ENCODE peak calls at places on chromosomes 7 and 10, in ten cellular contexts. K is T-cell, R is glomerular endothelial cell, U is HT1080, E is RWPE1, G is HS-5, I is PC-9, A is choroid plexus epithelial cell, M is NCI-H187, O is activated T-helper 1 cell treated with Interleukin-2 at 50 U/mL for 16 hours. L is an unnamed sample.

GRCh38 chr10:110209399-110209925 is 2.1 kb downstream of the MXI1 start:
- DNase-seq in U (peak), M (no peak), O (peak), I (peak), K (peak), E (peak), G (peak), A (peak), R (no peak), L (peak)

GRCh38 chr10:69407621-69408301 is 9.0 kb downstream of the TACR2 start:
- DNase-seq in M (no peak), O (no peak), K (no peak), I (no peak), A (no peak), U (no peak), G (no peak), R (no peak), E (no peak), L (no peak)

GRCh38 chr7:37031571-37032257 is 307.4 kb upstream of the AOAH start:
- DNase-seq in M (no peak), A (peak), I (peak), K (no peak), U (peak), R (peak), G (peak), O (no peak), E (peak), L (no peak)

GRCh38 chr10:113300628-113301027 is 252.2 kb upstream of the HABP2 start:
- DNase-seq in R (no peak), G (no peak), I (no peak), A (no peak), O (no peak), U (no peak), E (no peak), M (no peak), K (no peak), L (no peak)

GRCh38 chr10:75211007-75211735 is 575 bp downstream of the VDAC2 start:
- DNase-seq in I (no peak), G (no peak), U (no peak), R (no peak), O (no peak), E (peak), M (no peak), K (no peak), A (peak), L (peak)

GRCh38 chr10:79192677-79193003 is 123.9 kb downstream of the ZMIZ1 start:
- DNase-seq in A (peak), E (peak), M (no peak), O (no peak), I (peak), G (no peak), R (no peak), K (no peak), U (peak), L (no peak)

GRCh38 chr10:21712975-21713374 is 178.9 kb downstream of the MLLT10 start:
- DNase-seq in G (no peak), A (no peak), I (no peak), M (no peak), O (no peak), E (no peak), K (no peak), R (no peak), U (no peak), L (no peak)

GRCh38 chr10:35503548-35503947 is 101.6 kb upstream of the GJD4 start:
- DNase-seq in E (no peak), M (no peak), U (no peak), K (no peak), R (no peak), A (no peak), I (no peak), G (no peak), O (no peak), L (no peak)

GRCh38 chr10:89355373-89355772 is 22.5 kb upstream of the IFIT1B start:
- DNase-seq in O (no peak), U (peak), K (no peak), R (no peak), G (peak), E (no peak), I (no peak), M (no peak), A (peak), L (no peak)

GRCh38 chr10:28532223-28532508 is 752 bp upstream of the WAC start:
- DNase-seq in M (no peak), K (no peak), I (no peak), U (no peak), O (no peak), E (peak), A (no peak), G (no peak), R (no peak), L (no peak)

GRCh38 chr10:124691448-124692435 is 52.4 kb downstream of the FAM53B start:
- DNase-seq in K (no peak), E (no peak), A (no peak), M (no peak), G (no peak), O (no peak), I (no peak), R (no peak), U (no peak), L (no peak)

GRCh38 chr10:102916173-102916572 is 1.9 kb upstream of the CNNM2 start:
- DNase-seq in E (no peak), A (no peak), M (no peak), K (no peak), I (no peak), O (no peak), R (no peak), U (no peak), G (no peak), L (no peak)

GRCh38 chr10:106557053-106557452 is 607.5 kb downstream of the SORCS1 start:
- DNase-seq in O (no peak), R (no peak), U (peak), E (no peak), A (peak), I (no peak), K (no peak), M (no peak), G (peak), L (no peak)

GRCh38 chr10:84424731-84425165 is 96.4 kb downstream of the CCSER2 start:
- DNase-seq in U (peak), A (peak), M (no peak), R (peak), K (peak), I (peak), E (peak), G (peak), O (no peak), L (peak)

GRCh38 chr7:100632951-100633717 is 8.2 kb downstream of the TFR2 start:
- DNase-seq in K (peak), E (peak), U (no peak), O (peak), I (peak), R (no peak), M (no peak), A (peak), G (no peak), L (peak)

GRCh38 chr7:151822541-151823181 is 54.3 kb downstream of the PRKAG2 start:
- DNase-seq in U (no peak), O (no peak), R (no peak), E (no peak), A (peak), G (no peak), K (no peak), M (no peak), I (peak), L (no peak)

GRCh38 chr7:138645284-138645683 is 55.9 kb downstream of the SVOPL start:
- DNase-seq in M (no peak), A (no peak), R (no peak), U (no peak), O (no peak), E (no peak), G (no peak), I (no peak), K (no peak), L (no peak)

GRCh38 chr10:51892965-51893658 is 193.7 kb upstream of the CSTF2T start:
- DNase-seq in K (no peak), U (peak), A (peak), R (no peak), E (no peak), M (no peak), I (no peak), G (no peak), O (no peak), L (no peak)

GRCh38 chr7:30019960-30020359 is 6.5 kb downstream of the FKBP14 start:
- DNase-seq in G (no peak), A (no peak), I (no peak), O (no peak), K (no peak), M (no peak), E (no peak), R (no peak), U (no peak), L (no peak)

GRCh38 chr10:122357685-122358084 is 16.8 kb upstream of the PLEKHA1 start:
- DNase-seq in E (no peak), K (no peak), A (no peak), I (no peak), G (no peak), O (no peak), R (no peak), U (no peak), M (no peak), L (no peak)

GRCh38 chr7:127798023-127798422 is 146.0 kb downstream of the SND1 start:
- DNase-seq in G (no peak), U (no peak), M (no peak), A (peak), R (no peak), O (no peak), K (no peak), I (no peak), E (no peak), L (no peak)

GRCh38 chr10:78986419-78986818 is 82.3 kb upstream of the ZMIZ1 start:
- DNase-seq in U (no peak), M (no peak), K (no peak), G (no peak), R (no peak), E (no peak), O (no peak), A (no peak), I (no peak), L (no peak)

GRCh38 chr7:30922596-30922995 is 10.9 kb downstream of the AQP1 start:
- DNase-seq in A (no peak), U (no peak), I (no peak), E (no peak), O (no peak), M (no peak), G (no peak), R (no peak), K (no peak), L (no peak)

GRCh38 chr7:157897686-157898085 is 560.9 kb downstream of the DNAJB6 start:
- DNase-seq in R (no peak), G (no peak), O (no peak), E (no peak), I (no peak), U (no peak), K (no peak), M (no peak), A (no peak), L (no peak)

GRCh38 chr7:26993816-26994810 is 101.7 kb downstream of the HOXA1 start:
- DNase-seq in I (no peak), A (no peak), R (no peak), K (no peak), G (peak), M (no peak), O (no peak), E (no peak), U (no peak), L (no peak)

GRCh38 chr10:4434536-4435071 is 391.4 kb upstream of the AKR1E2 start:
- DNase-seq in O (no peak), U (no peak), M (no peak), K (no peak), I (no peak), R (no peak), G (no peak), A (no peak), E (no peak), L (no peak)

GRCh38 chr7:105680505-105681187 is 99.4 kb upstream of the EFCAB10 start:
- DNase-seq in G (no peak), U (no peak), M (no peak), A (no peak), K (no peak), E (no peak), O (no peak), R (no peak), I (no peak), L (no peak)

GRCh38 chr10:132363921-132364593 is 32.1 kb downstream of the LRRC27 start:
- DNase-seq in M (no peak), R (no peak), I (no peak), O (no peak), K (no peak), G (no peak), U (no peak), E (no peak), A (peak), L (no peak)

GRCh38 chr7:87886875-87887274 is 10.6 kb downstream of the DBF4 start:
- DNase-seq in K (no peak), O (no peak), M (no peak), E (no peak), I (no peak), G (no peak), U (peak), R (peak), A (peak), L (no peak)

GRCh38 chr7:28298870-28299484 is 113.3 kb upstream of the CREB5 start:
- DNase-seq in O (no peak), I (peak), U (peak), E (peak), G (peak), M (peak), K (no peak), A (peak), R (no peak), L (no peak)

GRCh38 chr10:75956624-75957023 is 525.2 kb downstream of the LRMDA start:
- DNase-seq in K (no peak), G (no peak), U (peak), A (peak), R (no peak), I (no peak), M (no peak), E (no peak), O (no peak), L (no peak)

GRCh38 chr7:158680754-158681153 is 23.9 kb downstream of the NCAPG2 start:
- DNase-seq in I (no peak), R (no peak), A (no peak), M (no peak), K (no peak), E (no peak), U (no peak), O (no peak), G (no peak), L (no peak)

GRCh38 chr10:129494740-129495139 is 27.7 kb downstream of the MGMT start:
- DNase-seq in I (no peak), G (no peak), U (no peak), M (no peak), A (no peak), O (no peak), K (no peak), R (no peak), E (no peak), L (no peak)

GRCh38 chr7:151680810-151681209 is 161.1 kb upstream of the RHEB start:
- DNase-seq in K (no peak), R (no peak), E (no peak), I (no peak), G (no peak), O (no peak), M (no peak), A (peak), U (no peak), L (no peak)

GRCh38 chr7:29243777-29244655 is 49.4 kb downstream of the CHN2 start:
- DNase-seq in O (no peak), M (no peak), I (no peak), G (no peak), R (no peak), K (peak), U (peak), E (no peak), A (no peak), L (peak)

L was measured in CD4-positive, alpha-beta T cell.